ENCODE peak calls at places on chromosomes 7 and 10, in ten cellular contexts. One of them, this sample, is unnamed.

GRCh38 chr7:71682181-71682580 is 550.2 kb downstream of the GALNT17 start:
- DNase-seq in K562: no peak
- DNase-seq in A549: no peak
- DNase-seq in ovary: no peak
- DNase-seq in transverse colon: no peak
- DNase-seq in suprapubic skin: no peak
- DNase-seq in GM12878: no peak
- DNase-seq in HepG2: no peak
- DNase-seq in sigmoid colon: no peak
- DNase-seq in esophagus muscularis mucosa: no peak
- DNase-seq in this sample: no peak

GRCh38 chr7:108289852-108290251 is 159.7 kb upstream of the LAMB4 start:
- DNase-seq in K562: no peak
- DNase-seq in A549: no peak
- DNase-seq in ovary: no peak
- DNase-seq in transverse colon: no peak
- DNase-seq in suprapubic skin: no peak
- DNase-seq in GM12878: no peak
- DNase-seq in HepG2: no peak
- DNase-seq in sigmoid colon: no peak
- DNase-seq in esophagus muscularis mucosa: no peak
- DNase-seq in this sample: no peak

GRCh38 chr7:1271046-1271445 is 38.4 kb downstream of the UNCX start:
- DNase-seq in K562: no peak
- DNase-seq in A549: no peak
- DNase-seq in ovary: no peak
- DNase-seq in transverse colon: no peak
- DNase-seq in suprapubic skin: no peak
- DNase-seq in GM12878: no peak
- DNase-seq in HepG2: no peak
- DNase-seq in sigmoid colon: no peak
- DNase-seq in esophagus muscularis mucosa: no peak
- DNase-seq in this sample: no peak

GRCh38 chr10:4848341-4849041 is 22.5 kb downstream of the AKR1E2 start:
- DNase-seq in K562: peak
- DNase-seq in A549: no peak
- DNase-seq in ovary: no peak
- DNase-seq in transverse colon: no peak
- DNase-seq in suprapubic skin: no peak
- DNase-seq in GM12878: no peak
- DNase-seq in HepG2: no peak
- DNase-seq in sigmoid colon: no peak
- DNase-seq in esophagus muscularis mucosa: peak
- DNase-seq in this sample: no peak

GRCh38 chr7:75572396-75572795 is 80.3 kb downstream of the SPDYE5 start:
- DNase-seq in K562: no peak
- DNase-seq in A549: no peak
- DNase-seq in ovary: no peak
- DNase-seq in transverse colon: no peak
- DNase-seq in suprapubic skin: no peak
- DNase-seq in GM12878: no peak
- DNase-seq in HepG2: no peak
- DNase-seq in sigmoid colon: no peak
- DNase-seq in esophagus muscularis mucosa: no peak
- DNase-seq in this sample: no peak

GRCh38 chr7:108358553-108358952 is 97.7 kb downstream of the NRCAM start:
- DNase-seq in K562: no peak
- DNase-seq in A549: peak
- DNase-seq in ovary: no peak
- DNase-seq in transverse colon: no peak
- DNase-seq in suprapubic skin: no peak
- DNase-seq in GM12878: no peak
- DNase-seq in HepG2: peak
- DNase-seq in sigmoid colon: no peak
- DNase-seq in esophagus muscularis mucosa: no peak
- DNase-seq in this sample: no peak

GRCh38 chr10:71982269-71983178 is 18.3 kb downstream of the CHST3 start:
- DNase-seq in K562: no peak
- DNase-seq in A549: no peak
- DNase-seq in ovary: no peak
- DNase-seq in transverse colon: no peak
- DNase-seq in suprapubic skin: no peak
- DNase-seq in GM12878: no peak
- DNase-seq in HepG2: no peak
- DNase-seq in sigmoid colon: peak
- DNase-seq in esophagus muscularis mucosa: no peak
- DNase-seq in this sample: no peak

GRCh38 chr7:22251284-22251683 is 105.7 kb downstream of the RAPGEF5 start:
- DNase-seq in K562: no peak
- DNase-seq in A549: no peak
- DNase-seq in ovary: no peak
- DNase-seq in transverse colon: no peak
- DNase-seq in suprapubic skin: no peak
- DNase-seq in GM12878: no peak
- DNase-seq in HepG2: no peak
- DNase-seq in sigmoid colon: no peak
- DNase-seq in esophagus muscularis mucosa: no peak
- DNase-seq in this sample: no peak

GRCh38 chr10:101450277-101451080 is 96.5 kb downstream of the BTRC start:
- DNase-seq in K562: peak
- DNase-seq in A549: no peak
- DNase-seq in ovary: no peak
- DNase-seq in transverse colon: no peak
- DNase-seq in suprapubic skin: no peak
- DNase-seq in GM12878: no peak
- DNase-seq in HepG2: no peak
- DNase-seq in sigmoid colon: no peak
- DNase-seq in esophagus muscularis mucosa: no peak
- DNase-seq in this sample: no peak

GRCh38 chr10:51804861-51805260 is 105.5 kb upstream of the CSTF2T start:
- DNase-seq in K562: no peak
- DNase-seq in A549: no peak
- DNase-seq in ovary: no peak
- DNase-seq in transverse colon: no peak
- DNase-seq in suprapubic skin: no peak
- DNase-seq in GM12878: no peak
- DNase-seq in HepG2: no peak
- DNase-seq in sigmoid colon: no peak
- DNase-seq in esophagus muscularis mucosa: no peak
- DNase-seq in this sample: no peak

GRCh38 chr10:100715101-100715444 is 30.3 kb upstream of the PAX2 start:
- DNase-seq in K562: no peak
- DNase-seq in A549: no peak
- DNase-seq in ovary: no peak
- DNase-seq in transverse colon: no peak
- DNase-seq in suprapubic skin: no peak
- DNase-seq in GM12878: no peak
- DNase-seq in HepG2: no peak
- DNase-seq in sigmoid colon: no peak
- DNase-seq in esophagus muscularis mucosa: no peak
- DNase-seq in this sample: no peak

GRCh38 chr7:41652265-41652664 is 50.6 kb downstream of the INHBA start:
- DNase-seq in K562: no peak
- DNase-seq in A549: no peak
- DNase-seq in ovary: no peak
- DNase-seq in transverse colon: no peak
- DNase-seq in suprapubic skin: no peak
- DNase-seq in GM12878: no peak
- DNase-seq in HepG2: no peak
- DNase-seq in sigmoid colon: no peak
- DNase-seq in esophagus muscularis mucosa: no peak
- DNase-seq in this sample: no peak

GRCh38 chr10:51699145-51699474 is 285 bp downstream of the CSTF2T start:
- DNase-seq in K562: no peak
- DNase-seq in A549: no peak
- DNase-seq in ovary: no peak
- DNase-seq in transverse colon: no peak
- DNase-seq in suprapubic skin: no peak
- DNase-seq in GM12878: no peak
- DNase-seq in HepG2: no peak
- DNase-seq in sigmoid colon: no peak
- DNase-seq in esophagus muscularis mucosa: no peak
- DNase-seq in this sample: no peak

DNA sequence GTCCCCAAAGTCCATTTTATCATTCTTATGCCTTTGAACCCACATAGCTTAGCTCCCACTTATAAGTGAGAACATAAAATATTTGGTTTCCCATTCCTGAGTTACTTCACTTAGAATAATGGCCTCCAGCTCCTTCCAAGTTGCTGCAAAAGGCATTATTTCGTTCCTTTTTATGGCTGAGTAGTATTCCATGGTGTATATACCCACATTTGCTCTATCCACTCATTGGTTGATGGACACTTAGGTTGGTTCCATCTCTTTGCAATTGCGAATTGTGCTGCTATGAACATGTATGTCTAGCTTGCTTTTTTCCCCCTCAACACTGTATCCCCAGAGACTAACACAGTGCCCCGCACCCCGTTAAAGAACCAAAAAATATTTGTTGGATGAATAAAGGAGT is 670 bp upstream of the CAPZA2 start:
- DNase-seq in K562: no peak
- DNase-seq in A549: no peak
- DNase-seq in ovary: no peak
- DNase-seq in transverse colon: no peak
- DNase-seq in suprapubic skin: no peak
- DNase-seq in GM12878: no peak
- DNase-seq in HepG2: no peak
- DNase-seq in sigmoid colon: no peak
- DNase-seq in esophagus muscularis mucosa: no peak
- DNase-seq in this sample: no peak
- H3K27ac ChIP-seq in K562: no peak
- H3K27ac ChIP-seq in A549: peak
- H3K27ac ChIP-seq in ovary: no peak
- H3K27ac ChIP-seq in transverse colon: peak
- H3K27ac ChIP-seq in suprapubic skin: no peak
- H3K27ac ChIP-seq in GM12878: no peak
- H3K27ac ChIP-seq in HepG2: no peak
- H3K27ac ChIP-seq in sigmoid colon: peak
- H3K27ac ChIP-seq in esophagus muscularis mucosa: peak
- H3K27ac ChIP-seq in this sample: no peak

GRCh38 chr7:117946201-117946633 is 73.0 kb upstream of the CTTNBP2 start:
- DNase-seq in K562: no peak
- DNase-seq in A549: no peak
- DNase-seq in ovary: no peak
- DNase-seq in transverse colon: no peak
- DNase-seq in suprapubic skin: no peak
- DNase-seq in GM12878: no peak
- DNase-seq in HepG2: no peak
- DNase-seq in sigmoid colon: no peak
- DNase-seq in esophagus muscularis mucosa: no peak
- DNase-seq in this sample: no peak
- TF ChIP-seq EP300 in K562: no peak
- TF ChIP-seq EP300 in A549: no peak
- TF ChIP-seq EP300 in ovary: no peak
- TF ChIP-seq EP300 in transverse colon: no peak
- TF ChIP-seq EP300 in suprapubic skin: no peak
- TF ChIP-seq EP300 in GM12878: no peak
- TF ChIP-seq EP300 in HepG2: no peak
- TF ChIP-seq EP300 in sigmoid colon: no peak
- TF ChIP-seq EP300 in esophagus muscularis mucosa: no peak
- TF ChIP-seq EP300 in this sample: no peak

DNA sequence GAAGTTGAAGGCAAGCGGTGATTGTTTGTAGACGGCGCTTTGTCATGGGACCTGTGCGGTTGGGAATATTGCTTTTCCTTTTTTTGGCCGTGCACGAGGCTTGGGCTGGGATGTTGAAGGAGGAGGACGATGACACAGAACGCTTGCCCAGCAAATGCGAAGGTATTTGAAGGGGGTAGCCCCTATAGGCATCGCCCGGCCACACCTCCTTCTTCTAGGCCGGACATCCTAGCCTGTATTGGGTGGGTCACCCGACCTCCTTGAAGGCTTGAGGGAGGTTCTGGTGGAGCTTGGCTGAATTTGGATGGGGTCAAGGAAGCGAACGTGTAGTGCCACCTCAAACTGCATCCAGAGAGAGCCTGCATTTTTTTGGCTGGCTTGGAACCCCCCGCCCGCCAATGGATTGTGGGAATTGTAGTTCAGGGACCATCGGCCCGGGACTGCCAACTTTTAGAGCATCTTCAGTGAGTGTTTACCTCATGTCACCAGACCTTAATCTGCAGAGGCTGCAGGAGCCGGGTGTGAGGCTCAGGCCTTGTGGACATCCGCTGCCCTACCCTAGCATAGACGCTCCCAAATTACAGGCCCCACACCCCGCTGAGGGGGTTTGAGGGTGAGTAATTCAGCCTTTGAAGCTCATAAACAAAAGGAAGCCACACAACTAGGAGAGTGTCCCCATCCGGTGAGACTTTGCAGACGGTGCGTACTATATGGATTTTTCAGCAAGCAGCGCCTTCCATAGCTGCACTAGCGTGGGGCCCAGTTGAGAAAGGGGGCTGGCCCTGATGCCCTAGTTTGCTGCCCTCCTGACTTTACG is 475 bp downstream of the CNPY4 start:
- DNase-seq in K562: peak
- DNase-seq in A549: peak
- DNase-seq in ovary: peak
- DNase-seq in transverse colon: peak
- DNase-seq in suprapubic skin: no peak
- DNase-seq in GM12878: no peak
- DNase-seq in HepG2: peak
- DNase-seq in sigmoid colon: peak
- DNase-seq in esophagus muscularis mucosa: peak
- DNase-seq in this sample: peak
- TF ChIP-seq POLR2A in K562: no peak
- TF ChIP-seq POLR2A in A549: peak
- TF ChIP-seq POLR2A in ovary: no peak
- TF ChIP-seq POLR2A in transverse colon: no peak
- TF ChIP-seq POLR2A in suprapubic skin: no peak
- TF ChIP-seq POLR2A in GM12878: no peak
- TF ChIP-seq POLR2A in HepG2: no peak
- TF ChIP-seq POLR2A in sigmoid colon: no peak
- TF ChIP-seq POLR2A in esophagus muscularis mucosa: no peak
- TF ChIP-seq POLR2A in this sample: no peak

DNA sequence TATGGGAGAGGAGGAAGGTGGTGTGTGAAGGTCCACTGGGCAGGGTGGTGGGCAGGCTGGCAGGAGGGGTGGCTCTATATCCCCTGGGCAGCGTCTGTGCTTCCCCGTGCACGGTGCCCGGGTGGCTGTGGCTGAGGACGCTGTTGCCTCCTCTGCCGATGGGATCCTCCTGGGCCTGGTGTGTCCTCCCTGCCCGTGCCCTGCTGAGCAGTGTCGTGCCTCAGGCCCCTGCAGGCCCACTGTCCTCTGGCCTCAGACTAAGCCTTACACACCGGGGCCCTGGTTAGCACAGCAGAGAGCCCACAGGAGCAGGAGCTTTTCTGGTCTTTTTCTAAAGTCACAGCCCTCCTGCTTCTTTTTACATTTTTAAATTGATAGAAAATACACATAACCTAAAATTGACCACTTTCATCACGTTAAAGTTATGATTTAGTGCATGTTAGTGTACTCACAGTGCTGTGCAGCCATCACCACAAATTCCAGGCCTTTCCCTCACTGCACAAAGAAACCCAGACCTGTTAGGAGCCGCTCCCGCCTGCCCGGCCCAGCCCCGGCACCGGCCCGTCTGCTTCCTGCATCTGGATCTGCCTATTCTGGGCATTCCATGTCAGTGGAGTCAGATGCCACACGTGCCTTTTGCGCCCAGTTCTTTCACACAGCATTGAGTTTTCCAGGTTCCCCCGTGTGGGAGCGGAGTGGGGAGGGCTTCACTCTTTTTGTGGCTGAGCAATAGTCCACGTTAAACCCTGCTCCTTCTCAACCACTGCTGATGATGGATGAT is 19.4 kb downstream of the PFKFB3 start:
- DNase-seq in K562: no peak
- DNase-seq in A549: no peak
- DNase-seq in ovary: no peak
- DNase-seq in transverse colon: no peak
- DNase-seq in suprapubic skin: no peak
- DNase-seq in GM12878: no peak
- DNase-seq in HepG2: peak
- DNase-seq in sigmoid colon: no peak
- DNase-seq in esophagus muscularis mucosa: no peak
- DNase-seq in this sample: no peak
- H3K27ac ChIP-seq in K562: no peak
- H3K27ac ChIP-seq in A549: peak
- H3K27ac ChIP-seq in ovary: no peak
- H3K27ac ChIP-seq in transverse colon: no peak
- H3K27ac ChIP-seq in suprapubic skin: no peak
- H3K27ac ChIP-seq in GM12878: no peak
- H3K27ac ChIP-seq in HepG2: no peak
- H3K27ac ChIP-seq in sigmoid colon: no peak
- H3K27ac ChIP-seq in esophagus muscularis mucosa: no peak
- H3K27ac ChIP-seq in this sample: no peak

This sample was measured in tibial nerve.